ENCODE peak calls at places on chromosomes 12 and 14, in ten cellular contexts. One of them, this sample, is unnamed.
A peak's percentile ranks its signal among the peaks of the same experiment; 100 is the strongest.

GRCh38 chr12:34289431-34290190 is 267.3 kb downstream of the ALG10 start:
- DNase-seq in SW 1271: no peak
- DNase-seq in RWPE1: no peak
- DNase-seq in stimulated activated CD4-positive, alpha-beta T cell treated with anti-CD3 and anti-CD28 coated beads, Interleukin-1b, Interleukin-23, amount 100 ng/mL, for 1 hour: no peak
- DNase-seq in T-cell: no peak
- DNase-seq in NCI-H1092: no peak
- DNase-seq in dorsolateral prefrontal cortex: peak; percentile 16
- DNase-seq in DMS53: no peak
- DNase-seq in foreskin fibroblast: no peak
- DNase-seq in mesendoderm: no peak
- DNase-seq in this sample: no peak

GRCh38 chr12:1252758-1253157 is 261.7 kb downstream of the ERC1 start:
- DNase-seq in NCI-H1092: no peak
- DNase-seq in mesendoderm: no peak
- DNase-seq in DMS53: no peak
- DNase-seq in foreskin fibroblast: no peak
- DNase-seq in dorsolateral prefrontal cortex: no peak
- DNase-seq in SW 1271: no peak
- DNase-seq in T-cell: no peak
- DNase-seq in stimulated activated CD4-positive, alpha-beta T cell treated with anti-CD3 and anti-CD28 coated beads, Interleukin-1b, Interleukin-23, amount 100 ng/mL, for 1 hour: no peak
- DNase-seq in RWPE1: no peak
- DNase-seq in this sample: no peak

GRCh38 chr14:22518073-22518472 is 71.0 kb downstream of the DAD1 start:
- DNase-seq in SW 1271: no peak
- DNase-seq in DMS53: no peak
- DNase-seq in T-cell: no peak
- DNase-seq in mesendoderm: peak; percentile 43
- DNase-seq in NCI-H1092: no peak
- DNase-seq in foreskin fibroblast: no peak
- DNase-seq in RWPE1: no peak
- DNase-seq in stimulated activated CD4-positive, alpha-beta T cell treated with anti-CD3 and anti-CD28 coated beads, Interleukin-1b, Interleukin-23, amount 100 ng/mL, for 1 hour: no peak
- DNase-seq in dorsolateral prefrontal cortex: no peak
- DNase-seq in this sample: no peak

GRCh38 chr14:34372766-34373165 is 89.3 kb downstream of the SPTSSA start:
- DNase-seq in T-cell: no peak
- DNase-seq in stimulated activated CD4-positive, alpha-beta T cell treated with anti-CD3 and anti-CD28 coated beads, Interleukin-1b, Interleukin-23, amount 100 ng/mL, for 1 hour: no peak
- DNase-seq in mesendoderm: no peak
- DNase-seq in NCI-H1092: no peak
- DNase-seq in DMS53: no peak
- DNase-seq in foreskin fibroblast: no peak
- DNase-seq in dorsolateral prefrontal cortex: no peak
- DNase-seq in RWPE1: no peak
- DNase-seq in SW 1271: no peak
- DNase-seq in this sample: no peak

GRCh38 chr14:96554315-96554910 is 52.2 kb downstream of the PAPOLA start:
- DNase-seq in SW 1271: no peak
- DNase-seq in mesendoderm: no peak
- DNase-seq in foreskin fibroblast: no peak
- DNase-seq in T-cell: no peak
- DNase-seq in NCI-H1092: no peak
- DNase-seq in RWPE1: no peak
- DNase-seq in DMS53: no peak
- DNase-seq in dorsolateral prefrontal cortex: no peak
- DNase-seq in stimulated activated CD4-positive, alpha-beta T cell treated with anti-CD3 and anti-CD28 coated beads, Interleukin-1b, Interleukin-23, amount 100 ng/mL, for 1 hour: no peak
- DNase-seq in this sample: no peak

GRCh38 chr14:95835331-95835730 is 41.3 kb upstream of the TUNAR start:
- DNase-seq in T-cell: no peak
- DNase-seq in NCI-H1092: no peak
- DNase-seq in mesendoderm: peak; percentile 24
- DNase-seq in SW 1271: no peak
- DNase-seq in RWPE1: no peak
- DNase-seq in stimulated activated CD4-positive, alpha-beta T cell treated with anti-CD3 and anti-CD28 coated beads, Interleukin-1b, Interleukin-23, amount 100 ng/mL, for 1 hour: no peak
- DNase-seq in dorsolateral prefrontal cortex: no peak
- DNase-seq in DMS53: no peak
- DNase-seq in foreskin fibroblast: no peak
- DNase-seq in this sample: peak; percentile 12

GRCh38 chr12:54680374-54680773 is 32.2 kb upstream of the DCD start:
- DNase-seq in foreskin fibroblast: peak; percentile 1
- DNase-seq in RWPE1: peak; percentile 37
- DNase-seq in dorsolateral prefrontal cortex: no peak
- DNase-seq in SW 1271: peak; percentile 16
- DNase-seq in NCI-H1092: no peak
- DNase-seq in DMS53: peak; percentile 75
- DNase-seq in T-cell: peak; percentile 13
- DNase-seq in stimulated activated CD4-positive, alpha-beta T cell treated with anti-CD3 and anti-CD28 coated beads, Interleukin-1b, Interleukin-23, amount 100 ng/mL, for 1 hour: no peak
- DNase-seq in mesendoderm: peak; percentile 82
- DNase-seq in this sample: peak; percentile 56

GRCh38 chr12:120630139-120630895 is 10.1 kb upstream of the CABP1 start:
- DNase-seq in DMS53: no peak
- DNase-seq in T-cell: no peak
- DNase-seq in NCI-H1092: no peak
- DNase-seq in RWPE1: no peak
- DNase-seq in dorsolateral prefrontal cortex: peak; percentile 62
- DNase-seq in SW 1271: no peak
- DNase-seq in stimulated activated CD4-positive, alpha-beta T cell treated with anti-CD3 and anti-CD28 coated beads, Interleukin-1b, Interleukin-23, amount 100 ng/mL, for 1 hour: no peak
- DNase-seq in mesendoderm: peak; percentile 25
- DNase-seq in foreskin fibroblast: no peak
- DNase-seq in this sample: no peak

GRCh38 chr14:30303350-30303749 is 255.6 kb upstream of the G2E3 start:
- DNase-seq in T-cell: no peak
- DNase-seq in DMS53: no peak
- DNase-seq in dorsolateral prefrontal cortex: no peak
- DNase-seq in NCI-H1092: no peak
- DNase-seq in RWPE1: no peak
- DNase-seq in SW 1271: no peak
- DNase-seq in stimulated activated CD4-positive, alpha-beta T cell treated with anti-CD3 and anti-CD28 coated beads, Interleukin-1b, Interleukin-23, amount 100 ng/mL, for 1 hour: no peak
- DNase-seq in mesendoderm: no peak
- DNase-seq in foreskin fibroblast: no peak
- DNase-seq in this sample: no peak

GRCh38 chr14:91354979-91355685 is 62.5 kb downstream of the CCDC88C start:
- DNase-seq in SW 1271: no peak
- DNase-seq in RWPE1: no peak
- DNase-seq in mesendoderm: no peak
- DNase-seq in T-cell: no peak
- DNase-seq in DMS53: peak; percentile 90
- DNase-seq in NCI-H1092: peak; percentile 67
- DNase-seq in foreskin fibroblast: no peak
- DNase-seq in stimulated activated CD4-positive, alpha-beta T cell treated with anti-CD3 and anti-CD28 coated beads, Interleukin-1b, Interleukin-23, amount 100 ng/mL, for 1 hour: no peak
- DNase-seq in dorsolateral prefrontal cortex: no peak
- DNase-seq in this sample: no peak

GRCh38 chr12:130838284-130838950 is 633 bp downstream of the STX2 start:
- DNase-seq in SW 1271: peak; percentile 17
- DNase-seq in RWPE1: peak; percentile 19
- DNase-seq in NCI-H1092: peak; percentile 15
- DNase-seq in stimulated activated CD4-positive, alpha-beta T cell treated with anti-CD3 and anti-CD28 coated beads, Interleukin-1b, Interleukin-23, amount 100 ng/mL, for 1 hour: peak; percentile 4
- DNase-seq in dorsolateral prefrontal cortex: no peak
- DNase-seq in foreskin fibroblast: no peak
- DNase-seq in T-cell: no peak
- DNase-seq in mesendoderm: peak; percentile 42
- DNase-seq in DMS53: peak; percentile 63
- DNase-seq in this sample: no peak

GRCh38 chr12:76274699-76275098 is 73.5 kb downstream of the BBS10 start:
- DNase-seq in SW 1271: no peak
- DNase-seq in mesendoderm: no peak
- DNase-seq in foreskin fibroblast: no peak
- DNase-seq in stimulated activated CD4-positive, alpha-beta T cell treated with anti-CD3 and anti-CD28 coated beads, Interleukin-1b, Interleukin-23, amount 100 ng/mL, for 1 hour: no peak
- DNase-seq in NCI-H1092: no peak
- DNase-seq in DMS53: peak; percentile 54
- DNase-seq in T-cell: no peak
- DNase-seq in RWPE1: no peak
- DNase-seq in dorsolateral prefrontal cortex: no peak
- DNase-seq in this sample: no peak

GRCh38 chr12:6230321-6231110 is 30.3 kb downstream of the CD9 start:
- DNase-seq in T-cell: peak; percentile 70
- DNase-seq in SW 1271: no peak
- DNase-seq in stimulated activated CD4-positive, alpha-beta T cell treated with anti-CD3 and anti-CD28 coated beads, Interleukin-1b, Interleukin-23, amount 100 ng/mL, for 1 hour: peak; percentile 19
- DNase-seq in DMS53: no peak
- DNase-seq in foreskin fibroblast: peak; percentile 58
- DNase-seq in RWPE1: no peak
- DNase-seq in NCI-H1092: no peak
- DNase-seq in dorsolateral prefrontal cortex: peak; percentile 91
- DNase-seq in mesendoderm: no peak
- DNase-seq in this sample: no peak

GRCh38 chr14:100296106-100296651 is 10.1 kb downstream of the SLC25A29 start:
- DNase-seq in RWPE1: no peak
- DNase-seq in stimulated activated CD4-positive, alpha-beta T cell treated with anti-CD3 and anti-CD28 coated beads, Interleukin-1b, Interleukin-23, amount 100 ng/mL, for 1 hour: no peak
- DNase-seq in foreskin fibroblast: no peak
- DNase-seq in mesendoderm: no peak
- DNase-seq in T-cell: no peak
- DNase-seq in SW 1271: no peak
- DNase-seq in NCI-H1092: no peak
- DNase-seq in dorsolateral prefrontal cortex: no peak
- DNase-seq in DMS53: no peak
- DNase-seq in this sample: no peak

GRCh38 chr14:61537567-61538463 is 157.5 kb upstream of the HIF1A start:
- DNase-seq in dorsolateral prefrontal cortex: no peak
- DNase-seq in foreskin fibroblast: peak; percentile 80
- DNase-seq in RWPE1: peak; percentile 97
- DNase-seq in NCI-H1092: no peak
- DNase-seq in DMS53: peak; percentile 94
- DNase-seq in mesendoderm: peak; percentile 84
- DNase-seq in stimulated activated CD4-positive, alpha-beta T cell treated with anti-CD3 and anti-CD28 coated beads, Interleukin-1b, Interleukin-23, amount 100 ng/mL, for 1 hour: peak; percentile 27
- DNase-seq in T-cell: no peak
- DNase-seq in SW 1271: peak; percentile 30
- DNase-seq in this sample: peak; percentile 95

This sample was measured in HCT116.